ENCODE peak calls at places on chromosome 2, in ten cellular contexts. One of them, this sample, is unnamed.

GRCh38 chr2:240622631-240623235 is 2.5 kb upstream of the GPR35 start:
- DNase-seq in GM04504: no peak
- DNase-seq in fibroblast of lung: peak
- DNase-seq in stimulated activated CD8-positive, alpha-beta memory T cell treated with anti-CD3 and anti-CD28 coated beads, Interleukin-15, amount 100 ng/mL, for 1 hour: peak
- DNase-seq in germinal center: no peak
- DNase-seq in renal cortical epithelial cell: no peak
- DNase-seq in NCI-H1417: no peak
- DNase-seq in Kasumi-1: peak
- DNase-seq in caudate nucleus: no peak
- DNase-seq in activated CD4-positive, alpha-beta T cell treated with anti-CD3 and anti-CD28 coated beads, Interleukin-2, amount 50 U/mL, for 24 hours: no peak
- DNase-seq in this sample: no peak

GRCh38 chr2:172962824-172963223 is 112.8 kb upstream of the MAP3K20 start:
- DNase-seq in GM04504: no peak
- DNase-seq in fibroblast of lung: peak
- DNase-seq in stimulated activated CD8-positive, alpha-beta memory T cell treated with anti-CD3 and anti-CD28 coated beads, Interleukin-15, amount 100 ng/mL, for 1 hour: no peak
- DNase-seq in germinal center: no peak
- DNase-seq in renal cortical epithelial cell: peak
- DNase-seq in NCI-H1417: no peak
- DNase-seq in Kasumi-1: peak
- DNase-seq in caudate nucleus: no peak
- DNase-seq in activated CD4-positive, alpha-beta T cell treated with anti-CD3 and anti-CD28 coated beads, Interleukin-2, amount 50 U/mL, for 24 hours: no peak
- DNase-seq in this sample: peak

GRCh38 chr2:241762933-241763369 is 13.7 kb upstream of the GAL3ST2 start:
- DNase-seq in GM04504: no peak
- DNase-seq in fibroblast of lung: no peak
- DNase-seq in stimulated activated CD8-positive, alpha-beta memory T cell treated with anti-CD3 and anti-CD28 coated beads, Interleukin-15, amount 100 ng/mL, for 1 hour: peak
- DNase-seq in germinal center: no peak
- DNase-seq in renal cortical epithelial cell: no peak
- DNase-seq in NCI-H1417: no peak
- DNase-seq in Kasumi-1: no peak
- DNase-seq in caudate nucleus: no peak
- DNase-seq in activated CD4-positive, alpha-beta T cell treated with anti-CD3 and anti-CD28 coated beads, Interleukin-2, amount 50 U/mL, for 24 hours: no peak
- DNase-seq in this sample: no peak

GRCh38 chr2:202278036-202278760 is 12.6 kb downstream of the NOP58 start:
- DNase-seq in GM04504: no peak
- DNase-seq in fibroblast of lung: peak
- DNase-seq in stimulated activated CD8-positive, alpha-beta memory T cell treated with anti-CD3 and anti-CD28 coated beads, Interleukin-15, amount 100 ng/mL, for 1 hour: no peak
- DNase-seq in germinal center: no peak
- DNase-seq in renal cortical epithelial cell: peak
- DNase-seq in NCI-H1417: no peak
- DNase-seq in Kasumi-1: peak
- DNase-seq in caudate nucleus: no peak
- DNase-seq in activated CD4-positive, alpha-beta T cell treated with anti-CD3 and anti-CD28 coated beads, Interleukin-2, amount 50 U/mL, for 24 hours: peak
- DNase-seq in this sample: peak

GRCh38 chr2:144132357-144132756 is 387.6 kb downstream of the ZEB2 start:
- DNase-seq in GM04504: no peak
- DNase-seq in fibroblast of lung: peak
- DNase-seq in stimulated activated CD8-positive, alpha-beta memory T cell treated with anti-CD3 and anti-CD28 coated beads, Interleukin-15, amount 100 ng/mL, for 1 hour: no peak
- DNase-seq in germinal center: no peak
- DNase-seq in renal cortical epithelial cell: no peak
- DNase-seq in NCI-H1417: no peak
- DNase-seq in Kasumi-1: no peak
- DNase-seq in caudate nucleus: no peak
- DNase-seq in activated CD4-positive, alpha-beta T cell treated with anti-CD3 and anti-CD28 coated beads, Interleukin-2, amount 50 U/mL, for 24 hours: no peak
- DNase-seq in this sample: peak

GRCh38 chr2:213834331-213834730 is 550.1 kb downstream of the SPAG16 start:
- DNase-seq in GM04504: peak
- DNase-seq in fibroblast of lung: peak
- DNase-seq in stimulated activated CD8-positive, alpha-beta memory T cell treated with anti-CD3 and anti-CD28 coated beads, Interleukin-15, amount 100 ng/mL, for 1 hour: no peak
- DNase-seq in germinal center: no peak
- DNase-seq in renal cortical epithelial cell: peak
- DNase-seq in NCI-H1417: no peak
- DNase-seq in Kasumi-1: no peak
- DNase-seq in caudate nucleus: no peak
- DNase-seq in activated CD4-positive, alpha-beta T cell treated with anti-CD3 and anti-CD28 coated beads, Interleukin-2, amount 50 U/mL, for 24 hours: no peak
- DNase-seq in this sample: peak

GRCh38 chr2:69798466-69798908 is 31.0 kb upstream of the GMCL1 start:
- DNase-seq in GM04504: no peak
- DNase-seq in fibroblast of lung: peak
- DNase-seq in stimulated activated CD8-positive, alpha-beta memory T cell treated with anti-CD3 and anti-CD28 coated beads, Interleukin-15, amount 100 ng/mL, for 1 hour: no peak
- DNase-seq in germinal center: no peak
- DNase-seq in renal cortical epithelial cell: no peak
- DNase-seq in NCI-H1417: no peak
- DNase-seq in Kasumi-1: no peak
- DNase-seq in caudate nucleus: no peak
- DNase-seq in activated CD4-positive, alpha-beta T cell treated with anti-CD3 and anti-CD28 coated beads, Interleukin-2, amount 50 U/mL, for 24 hours: no peak
- DNase-seq in this sample: peak

GRCh38 chr2:144430722-144431163 is 89.2 kb downstream of the ZEB2 start:
- DNase-seq in GM04504: no peak
- DNase-seq in fibroblast of lung: peak
- DNase-seq in stimulated activated CD8-positive, alpha-beta memory T cell treated with anti-CD3 and anti-CD28 coated beads, Interleukin-15, amount 100 ng/mL, for 1 hour: no peak
- DNase-seq in germinal center: no peak
- DNase-seq in renal cortical epithelial cell: peak
- DNase-seq in NCI-H1417: peak
- DNase-seq in Kasumi-1: no peak
- DNase-seq in caudate nucleus: no peak
- DNase-seq in activated CD4-positive, alpha-beta T cell treated with anti-CD3 and anti-CD28 coated beads, Interleukin-2, amount 50 U/mL, for 24 hours: no peak
- DNase-seq in this sample: peak

GRCh38 chr2:200929334-200930249 is 33.9 kb downstream of the ORC2 start:
- DNase-seq in GM04504: no peak
- DNase-seq in fibroblast of lung: no peak
- DNase-seq in stimulated activated CD8-positive, alpha-beta memory T cell treated with anti-CD3 and anti-CD28 coated beads, Interleukin-15, amount 100 ng/mL, for 1 hour: no peak
- DNase-seq in germinal center: no peak
- DNase-seq in renal cortical epithelial cell: peak
- DNase-seq in NCI-H1417: no peak
- DNase-seq in Kasumi-1: no peak
- DNase-seq in caudate nucleus: no peak
- DNase-seq in activated CD4-positive, alpha-beta T cell treated with anti-CD3 and anti-CD28 coated beads, Interleukin-2, amount 50 U/mL, for 24 hours: no peak
- DNase-seq in this sample: peak

GRCh38 chr2:46180189-46180588 is 117.0 kb upstream of the EPAS1 start:
- DNase-seq in GM04504: no peak
- DNase-seq in fibroblast of lung: no peak
- DNase-seq in stimulated activated CD8-positive, alpha-beta memory T cell treated with anti-CD3 and anti-CD28 coated beads, Interleukin-15, amount 100 ng/mL, for 1 hour: no peak
- DNase-seq in germinal center: no peak
- DNase-seq in renal cortical epithelial cell: no peak
- DNase-seq in NCI-H1417: no peak
- DNase-seq in Kasumi-1: no peak
- DNase-seq in caudate nucleus: no peak
- DNase-seq in activated CD4-positive, alpha-beta T cell treated with anti-CD3 and anti-CD28 coated beads, Interleukin-2, amount 50 U/mL, for 24 hours: no peak
- DNase-seq in this sample: no peak

GRCh38 chr2:63840081-63840784 is 1.5 kb upstream of the UGP2 start:
- DNase-seq in GM04504: no peak
- DNase-seq in fibroblast of lung: no peak
- DNase-seq in stimulated activated CD8-positive, alpha-beta memory T cell treated with anti-CD3 and anti-CD28 coated beads, Interleukin-15, amount 100 ng/mL, for 1 hour: no peak
- DNase-seq in germinal center: peak
- DNase-seq in renal cortical epithelial cell: no peak
- DNase-seq in NCI-H1417: peak
- DNase-seq in Kasumi-1: peak
- DNase-seq in caudate nucleus: no peak
- DNase-seq in activated CD4-positive, alpha-beta T cell treated with anti-CD3 and anti-CD28 coated beads, Interleukin-2, amount 50 U/mL, for 24 hours: no peak
- DNase-seq in this sample: no peak

GRCh38 chr2:6642011-6642410 is 223.7 kb downstream of the CMPK2 start:
- DNase-seq in GM04504: no peak
- DNase-seq in fibroblast of lung: no peak
- DNase-seq in stimulated activated CD8-positive, alpha-beta memory T cell treated with anti-CD3 and anti-CD28 coated beads, Interleukin-15, amount 100 ng/mL, for 1 hour: no peak
- DNase-seq in germinal center: no peak
- DNase-seq in renal cortical epithelial cell: no peak
- DNase-seq in NCI-H1417: no peak
- DNase-seq in Kasumi-1: no peak
- DNase-seq in caudate nucleus: no peak
- DNase-seq in activated CD4-positive, alpha-beta T cell treated with anti-CD3 and anti-CD28 coated beads, Interleukin-2, amount 50 U/mL, for 24 hours: no peak
- DNase-seq in this sample: no peak

GRCh38 chr2:231523451-231524266 is 6.6 kb downstream of the NMUR1 start:
- DNase-seq in GM04504: no peak
- DNase-seq in fibroblast of lung: no peak
- DNase-seq in stimulated activated CD8-positive, alpha-beta memory T cell treated with anti-CD3 and anti-CD28 coated beads, Interleukin-15, amount 100 ng/mL, for 1 hour: no peak
- DNase-seq in germinal center: no peak
- DNase-seq in renal cortical epithelial cell: no peak
- DNase-seq in NCI-H1417: no peak
- DNase-seq in Kasumi-1: no peak
- DNase-seq in caudate nucleus: no peak
- DNase-seq in activated CD4-positive, alpha-beta T cell treated with anti-CD3 and anti-CD28 coated beads, Interleukin-2, amount 50 U/mL, for 24 hours: no peak
- DNase-seq in this sample: no peak

GRCh38 chr2:112155331-112156151 is 17.4 kb downstream of the FBLN7 start:
- DNase-seq in GM04504: no peak
- DNase-seq in fibroblast of lung: no peak
- DNase-seq in stimulated activated CD8-positive, alpha-beta memory T cell treated with anti-CD3 and anti-CD28 coated beads, Interleukin-15, amount 100 ng/mL, for 1 hour: no peak
- DNase-seq in germinal center: peak
- DNase-seq in renal cortical epithelial cell: no peak
- DNase-seq in NCI-H1417: peak
- DNase-seq in Kasumi-1: peak
- DNase-seq in caudate nucleus: no peak
- DNase-seq in activated CD4-positive, alpha-beta T cell treated with anti-CD3 and anti-CD28 coated beads, Interleukin-2, amount 50 U/mL, for 24 hours: peak
- DNase-seq in this sample: no peak

GRCh38 chr2:30221531-30221930 is 9.8 kb upstream of the LBH start:
- DNase-seq in GM04504: no peak
- DNase-seq in fibroblast of lung: no peak
- DNase-seq in stimulated activated CD8-positive, alpha-beta memory T cell treated with anti-CD3 and anti-CD28 coated beads, Interleukin-15, amount 100 ng/mL, for 1 hour: no peak
- DNase-seq in germinal center: no peak
- DNase-seq in renal cortical epithelial cell: no peak
- DNase-seq in NCI-H1417: no peak
- DNase-seq in Kasumi-1: no peak
- DNase-seq in caudate nucleus: no peak
- DNase-seq in activated CD4-positive, alpha-beta T cell treated with anti-CD3 and anti-CD28 coated beads, Interleukin-2, amount 50 U/mL, for 24 hours: no peak
- DNase-seq in this sample: no peak

GRCh38 chr2:185689906-185690539 is 48.6 kb upstream of the FSIP2 start:
- DNase-seq in GM04504: no peak
- DNase-seq in fibroblast of lung: peak
- DNase-seq in stimulated activated CD8-positive, alpha-beta memory T cell treated with anti-CD3 and anti-CD28 coated beads, Interleukin-15, amount 100 ng/mL, for 1 hour: no peak
- DNase-seq in germinal center: no peak
- DNase-seq in renal cortical epithelial cell: peak
- DNase-seq in NCI-H1417: no peak
- DNase-seq in Kasumi-1: no peak
- DNase-seq in caudate nucleus: no peak
- DNase-seq in activated CD4-positive, alpha-beta T cell treated with anti-CD3 and anti-CD28 coated beads, Interleukin-2, amount 50 U/mL, for 24 hours: no peak
- DNase-seq in this sample: peak

GRCh38 chr2:7093376-7093775 is 176.2 kb downstream of the RNF144A start:
- DNase-seq in GM04504: no peak
- DNase-seq in fibroblast of lung: no peak
- DNase-seq in stimulated activated CD8-positive, alpha-beta memory T cell treated with anti-CD3 and anti-CD28 coated beads, Interleukin-15, amount 100 ng/mL, for 1 hour: no peak
- DNase-seq in germinal center: no peak
- DNase-seq in renal cortical epithelial cell: no peak
- DNase-seq in NCI-H1417: no peak
- DNase-seq in Kasumi-1: no peak
- DNase-seq in caudate nucleus: no peak
- DNase-seq in activated CD4-positive, alpha-beta T cell treated with anti-CD3 and anti-CD28 coated beads, Interleukin-2, amount 50 U/mL, for 24 hours: no peak
- DNase-seq in this sample: no peak

GRCh38 chr2:207869784-207870778 is 100.4 kb upstream of the FZD5 start:
- DNase-seq in GM04504: peak
- DNase-seq in fibroblast of lung: peak
- DNase-seq in stimulated activated CD8-positive, alpha-beta memory T cell treated with anti-CD3 and anti-CD28 coated beads, Interleukin-15, amount 100 ng/mL, for 1 hour: no peak
- DNase-seq in germinal center: no peak
- DNase-seq in renal cortical epithelial cell: peak
- DNase-seq in NCI-H1417: no peak
- DNase-seq in Kasumi-1: no peak
- DNase-seq in caudate nucleus: no peak
- DNase-seq in activated CD4-positive, alpha-beta T cell treated with anti-CD3 and anti-CD28 coated beads, Interleukin-2, amount 50 U/mL, for 24 hours: no peak
- DNase-seq in this sample: peak

GRCh38 chr2:240856151-240856980 is 12.3 kb upstream of the AGXT start:
- DNase-seq in GM04504: no peak
- DNase-seq in fibroblast of lung: no peak
- DNase-seq in stimulated activated CD8-positive, alpha-beta memory T cell treated with anti-CD3 and anti-CD28 coated beads, Interleukin-15, amount 100 ng/mL, for 1 hour: no peak
- DNase-seq in germinal center: peak
- DNase-seq in renal cortical epithelial cell: no peak
- DNase-seq in NCI-H1417: peak
- DNase-seq in Kasumi-1: no peak
- DNase-seq in caudate nucleus: no peak
- DNase-seq in activated CD4-positive, alpha-beta T cell treated with anti-CD3 and anti-CD28 coated beads, Interleukin-2, amount 50 U/mL, for 24 hours: no peak
- DNase-seq in this sample: no peak

GRCh38 chr2:45329045-45329677 is 281.9 kb downstream of the SRBD1 start:
- DNase-seq in GM04504: no peak
- DNase-seq in fibroblast of lung: peak
- DNase-seq in stimulated activated CD8-positive, alpha-beta memory T cell treated with anti-CD3 and anti-CD28 coated beads, Interleukin-15, amount 100 ng/mL, for 1 hour: no peak
- DNase-seq in germinal center: no peak
- DNase-seq in renal cortical epithelial cell: peak
- DNase-seq in NCI-H1417: no peak
- DNase-seq in Kasumi-1: no peak
- DNase-seq in caudate nucleus: no peak
- DNase-seq in activated CD4-positive, alpha-beta T cell treated with anti-CD3 and anti-CD28 coated beads, Interleukin-2, amount 50 U/mL, for 24 hours: no peak
- DNase-seq in this sample: peak

GRCh38 chr2:85704800-85705679 is 10.9 kb downstream of the GNLY start:
- DNase-seq in GM04504: no peak
- DNase-seq in fibroblast of lung: peak
- DNase-seq in stimulated activated CD8-positive, alpha-beta memory T cell treated with anti-CD3 and anti-CD28 coated beads, Interleukin-15, amount 100 ng/mL, for 1 hour: no peak
- DNase-seq in germinal center: no peak
- DNase-seq in renal cortical epithelial cell: no peak
- DNase-seq in NCI-H1417: no peak
- DNase-seq in Kasumi-1: no peak
- DNase-seq in caudate nucleus: no peak
- DNase-seq in activated CD4-positive, alpha-beta T cell treated with anti-CD3 and anti-CD28 coated beads, Interleukin-2, amount 50 U/mL, for 24 hours: no peak
- DNase-seq in this sample: peak

GRCh38 chr2:176814740-176815367 is 397.7 kb upstream of the HNRNPA3 start:
- DNase-seq in GM04504: peak
- DNase-seq in fibroblast of lung: peak
- DNase-seq in stimulated activated CD8-positive, alpha-beta memory T cell treated with anti-CD3 and anti-CD28 coated beads, Interleukin-15, amount 100 ng/mL, for 1 hour: no peak
- DNase-seq in germinal center: peak
- DNase-seq in renal cortical epithelial cell: peak
- DNase-seq in NCI-H1417: peak
- DNase-seq in Kasumi-1: peak
- DNase-seq in caudate nucleus: no peak
- DNase-seq in activated CD4-positive, alpha-beta T cell treated with anti-CD3 and anti-CD28 coated beads, Interleukin-2, amount 50 U/mL, for 24 hours: no peak
- DNase-seq in this sample: peak

GRCh38 chr2:25279091-25279651 is 62.6 kb downstream of the DNMT3A start:
- DNase-seq in GM04504: no peak
- DNase-seq in fibroblast of lung: peak
- DNase-seq in stimulated activated CD8-positive, alpha-beta memory T cell treated with anti-CD3 and anti-CD28 coated beads, Interleukin-15, amount 100 ng/mL, for 1 hour: no peak
- DNase-seq in germinal center: peak
- DNase-seq in renal cortical epithelial cell: peak
- DNase-seq in NCI-H1417: no peak
- DNase-seq in Kasumi-1: peak
- DNase-seq in caudate nucleus: no peak
- DNase-seq in activated CD4-positive, alpha-beta T cell treated with anti-CD3 and anti-CD28 coated beads, Interleukin-2, amount 50 U/mL, for 24 hours: no peak
- DNase-seq in this sample: no peak

GRCh38 chr2:101440127-101440738 is 34.7 kb downstream of the RFX8 start:
- DNase-seq in GM04504: no peak
- DNase-seq in fibroblast of lung: peak
- DNase-seq in stimulated activated CD8-positive, alpha-beta memory T cell treated with anti-CD3 and anti-CD28 coated beads, Interleukin-15, amount 100 ng/mL, for 1 hour: no peak
- DNase-seq in germinal center: no peak
- DNase-seq in renal cortical epithelial cell: no peak
- DNase-seq in NCI-H1417: no peak
- DNase-seq in Kasumi-1: no peak
- DNase-seq in caudate nucleus: no peak
- DNase-seq in activated CD4-positive, alpha-beta T cell treated with anti-CD3 and anti-CD28 coated beads, Interleukin-2, amount 50 U/mL, for 24 hours: no peak
- DNase-seq in this sample: peak

GRCh38 chr2:164737612-164738081 is 104.0 kb downstream of the COBLL1 start:
- DNase-seq in GM04504: peak
- DNase-seq in fibroblast of lung: peak
- DNase-seq in stimulated activated CD8-positive, alpha-beta memory T cell treated with anti-CD3 and anti-CD28 coated beads, Interleukin-15, amount 100 ng/mL, for 1 hour: no peak
- DNase-seq in germinal center: peak
- DNase-seq in renal cortical epithelial cell: peak
- DNase-seq in NCI-H1417: peak
- DNase-seq in Kasumi-1: peak
- DNase-seq in caudate nucleus: peak
- DNase-seq in activated CD4-positive, alpha-beta T cell treated with anti-CD3 and anti-CD28 coated beads, Interleukin-2, amount 50 U/mL, for 24 hours: peak
- DNase-seq in this sample: peak

GRCh38 chr2:15354596-15355359 is 206.4 kb downstream of the NBAS start:
- DNase-seq in GM04504: no peak
- DNase-seq in fibroblast of lung: no peak
- DNase-seq in stimulated activated CD8-positive, alpha-beta memory T cell treated with anti-CD3 and anti-CD28 coated beads, Interleukin-15, amount 100 ng/mL, for 1 hour: no peak
- DNase-seq in germinal center: no peak
- DNase-seq in renal cortical epithelial cell: peak
- DNase-seq in NCI-H1417: no peak
- DNase-seq in Kasumi-1: no peak
- DNase-seq in caudate nucleus: no peak
- DNase-seq in activated CD4-positive, alpha-beta T cell treated with anti-CD3 and anti-CD28 coated beads, Interleukin-2, amount 50 U/mL, for 24 hours: no peak
- DNase-seq in this sample: peak

GRCh38 chr2:225486226-225486625 is 86.7 kb downstream of the NYAP2 start:
- DNase-seq in GM04504: no peak
- DNase-seq in fibroblast of lung: no peak
- DNase-seq in stimulated activated CD8-positive, alpha-beta memory T cell treated with anti-CD3 and anti-CD28 coated beads, Interleukin-15, amount 100 ng/mL, for 1 hour: no peak
- DNase-seq in germinal center: no peak
- DNase-seq in renal cortical epithelial cell: no peak
- DNase-seq in NCI-H1417: no peak
- DNase-seq in Kasumi-1: no peak
- DNase-seq in caudate nucleus: no peak
- DNase-seq in activated CD4-positive, alpha-beta T cell treated with anti-CD3 and anti-CD28 coated beads, Interleukin-2, amount 50 U/mL, for 24 hours: no peak
- DNase-seq in this sample: no peak

GRCh38 chr2:43178602-43179542 is 47.5 kb downstream of the ZFP36L2 start:
- DNase-seq in GM04504: peak
- DNase-seq in fibroblast of lung: peak
- DNase-seq in stimulated activated CD8-positive, alpha-beta memory T cell treated with anti-CD3 and anti-CD28 coated beads, Interleukin-15, amount 100 ng/mL, for 1 hour: no peak
- DNase-seq in germinal center: no peak
- DNase-seq in renal cortical epithelial cell: peak
- DNase-seq in NCI-H1417: no peak
- DNase-seq in Kasumi-1: peak
- DNase-seq in caudate nucleus: no peak
- DNase-seq in activated CD4-positive, alpha-beta T cell treated with anti-CD3 and anti-CD28 coated beads, Interleukin-2, amount 50 U/mL, for 24 hours: no peak
- DNase-seq in this sample: peak

This sample was measured in iris pigment epithelial cell.